ENCODE peak calls at places on chromosomes 11 and 22, in nine cellular contexts. F is GM12891, H is stomach, N is esophagus muscularis mucosa, Y is H1, L is Panc1, V is sigmoid colon, X is suprapubic skin, O is HCT116. P is an unnamed sample.

GRCh38 chr11:119320593-119321524 is 3.9 kb upstream of the MCAM start:
- DNase-seq in F (peak; percentile 86), H (peak; percentile 64), N (peak; percentile 92), Y (no peak), L (no peak), V (peak; percentile 92), X (peak; percentile 75), O (no peak), P (peak; percentile 72)

GRCh38 chr11:78586452-78587046 is 11.9 kb upstream of the NARS2 start:
- DNase-seq in F (no peak), H (no peak), N (no peak), Y (no peak), L (no peak), V (no peak), X (no peak), O (no peak), P (no peak)

GRCh38 chr11:116792144-116792868 is 627 bp upstream of the APOA5 start:
- DNase-seq in F (no peak), H (no peak), N (no peak), Y (no peak), L (no peak), V (no peak), X (no peak), O (no peak), P (no peak)

GRCh38 chr11:15665368-15665871 is 550.7 kb downstream of the INSC start:
- DNase-seq in F (no peak), H (no peak), N (no peak), Y (no peak), L (no peak), V (no peak), X (no peak), O (no peak), P (peak; percentile 14)

GRCh38 chr11:91230647-91231046 is 994.0 kb upstream of the FAT3 start:
- DNase-seq in F (no peak), H (no peak), N (no peak), Y (no peak), L (no peak), V (no peak), X (no peak), O (no peak), P (no peak)

GRCh38 chr11:91998466-91998865 is 226.2 kb upstream of the FAT3 start:
- DNase-seq in F (no peak), H (no peak), N (no peak), Y (no peak), L (no peak), V (no peak), X (no peak), O (no peak), P (no peak)

GRCh38 chr11:96038046-96038445 is 114.1 kb upstream of the MTMR2 start:
- DNase-seq in F (no peak), H (no peak), N (no peak), Y (no peak), L (no peak), V (no peak), X (no peak), O (no peak), P (no peak)

GRCh38 chr11:44815917-44816456 is 89.2 kb downstream of the TSPAN18 start:
- DNase-seq in F (no peak), H (no peak), N (no peak), Y (no peak), L (no peak), V (no peak), X (no peak), O (no peak), P (no peak)

GRCh38 chr11:90661233-90661632 is 438.4 kb upstream of the CHORDC1 start:
- DNase-seq in F (no peak), H (no peak), N (no peak), Y (no peak), L (no peak), V (no peak), X (no peak), O (no peak), P (no peak)

GRCh38 chr11:132607575-132607974 is 924.7 kb downstream of the OPCML start:
- DNase-seq in F (no peak), H (no peak), N (no peak), Y (no peak), L (no peak), V (no peak), X (no peak), O (no peak), P (no peak)

GRCh38 chr11:36258730-36259360 is 30.4 kb downstream of the COMMD9 start:
- DNase-seq in F (peak; percentile 22), H (peak; percentile 48), N (no peak), Y (peak; percentile 36), L (peak; percentile 27), V (peak; percentile 72), X (no peak), O (peak; percentile 36), P (peak; percentile 32)

GRCh38 chr11:60263434-60263833 is 17.0 kb upstream of the MS4A4A start:
- DNase-seq in F (no peak), H (no peak), N (no peak), Y (no peak), L (no peak), V (no peak), X (no peak), O (no peak), P (no peak)

GRCh38 chr11:34480339-34480738 is 33.3 kb downstream of the ELF5 start:
- DNase-seq in F (no peak), H (no peak), N (peak; percentile 50), Y (no peak), L (no peak), V (no peak), X (no peak), O (no peak), P (no peak)

GRCh38 chr11:125090816-125091215 is 20.6 kb downstream of the TMEM218 start:
- DNase-seq in F (no peak), H (no peak), N (no peak), Y (no peak), L (no peak), V (no peak), X (no peak), O (no peak), P (no peak)

GRCh38 chr22:24466831-24467249 is 28.3 kb upstream of the UPB1 start:
- DNase-seq in F (no peak), H (no peak), N (no peak), Y (no peak), L (no peak), V (no peak), X (no peak), O (peak; percentile 6), P (no peak)

GRCh38 chr22:24326266-24326665 is 55.6 kb downstream of the SPECC1L start:
- DNase-seq in F (no peak), H (no peak), N (no peak), Y (no peak), L (no peak), V (no peak), X (no peak), O (no peak), P (no peak)

GRCh38 chr11:2301631-2302272 is at the start of the genes C11orf21 and TSPAN32:
- DNase-seq in F (no peak), H (peak; percentile 69), N (peak; percentile 92), Y (no peak), L (no peak), V (no peak), X (peak; percentile 71), O (no peak), P (peak; percentile 57)

GRCh38 chr22:35604671-35605457 is 12.3 kb downstream of the MB start:
- DNase-seq in F (no peak), H (no peak), N (no peak), Y (no peak), L (no peak), V (no peak), X (no peak), O (no peak), P (no peak)

DNA sequence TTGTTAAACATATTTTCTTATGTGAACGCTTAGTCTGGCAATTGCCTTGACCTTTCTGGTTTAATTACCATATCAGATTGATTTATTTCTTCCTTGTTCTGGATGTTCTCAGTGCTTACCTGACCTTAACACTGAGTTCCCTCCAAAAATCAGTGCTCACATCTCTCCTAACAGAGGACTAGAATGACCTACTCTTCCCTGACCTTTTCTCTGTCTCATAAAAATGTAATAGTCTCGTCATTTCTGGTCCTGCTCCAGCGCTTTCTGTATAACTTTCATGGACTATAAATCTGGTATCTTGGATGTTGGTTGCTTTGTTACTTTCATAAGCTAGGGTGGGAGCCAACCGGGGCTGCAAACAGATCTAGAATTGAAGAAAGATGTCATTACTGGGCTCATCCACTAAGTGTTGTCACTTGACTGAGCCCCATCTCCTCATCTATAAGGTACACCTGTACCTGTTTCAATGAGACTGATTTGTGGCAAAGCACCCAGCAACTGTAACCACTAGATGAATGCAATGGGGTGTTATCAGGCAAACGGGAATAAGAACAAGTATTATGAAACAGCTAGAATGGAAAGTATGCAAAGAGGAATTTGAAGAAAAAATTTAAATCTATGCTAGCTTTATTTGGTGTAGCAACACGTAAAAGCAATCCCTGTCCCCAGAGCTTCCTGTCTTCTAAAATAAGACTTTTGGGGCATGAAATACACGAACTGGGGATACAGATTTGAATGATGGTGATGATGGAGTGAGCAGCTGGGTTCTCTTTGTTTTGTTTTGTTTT is 2.4 kb downstream of the FADS2 start:
- DNase-seq in F (no peak), H (no peak), N (no peak), Y (no peak), L (no peak), V (no peak), X (no peak), O (no peak), P (no peak)
- TF ChIP-seq POLR2AphosphoS5 in F (no peak), H (no peak), N (no peak), Y (no peak), L (no peak), V (no peak), X (no peak), O (no peak), P (no peak)

DNA sequence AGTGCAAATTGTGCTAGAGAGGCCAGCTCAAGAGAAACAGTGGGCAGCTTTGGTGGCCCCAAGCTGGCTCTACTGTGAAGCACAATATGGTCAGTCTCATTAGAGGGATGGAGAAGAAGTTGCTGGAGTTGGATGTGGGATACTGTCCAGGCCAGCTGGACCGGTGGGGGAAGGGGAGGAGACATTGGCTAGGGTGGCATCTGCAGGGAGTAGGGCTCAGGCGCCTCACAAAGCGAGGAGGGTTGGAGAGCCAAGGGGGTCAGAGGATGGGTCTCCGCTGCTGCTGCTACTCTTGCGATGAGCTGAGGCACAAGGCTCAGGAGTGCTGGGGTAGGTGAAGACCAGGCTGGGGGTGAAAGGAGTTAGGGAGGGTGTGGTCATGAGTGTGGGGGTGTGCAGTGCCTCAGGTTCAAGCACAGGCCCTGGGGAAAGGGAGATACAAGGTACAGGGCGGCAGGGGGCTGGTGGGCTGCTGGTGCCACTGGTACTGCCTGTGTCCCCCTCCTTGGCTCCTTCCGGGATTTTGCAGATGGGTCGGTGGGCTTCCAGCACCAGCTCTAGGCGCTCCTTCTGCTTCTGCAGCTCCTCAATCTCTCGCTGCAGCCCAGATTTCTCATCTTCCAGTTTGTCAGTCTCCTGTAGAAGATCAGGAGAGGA is 2.3 kb downstream of the CCDC85B start:
- DNase-seq in F (no peak), H (no peak), N (no peak), Y (no peak), L (no peak), V (no peak), X (no peak), O (no peak), P (no peak)
- TF ChIP-seq POLR2AphosphoS5 in F (no peak), H (no peak), N (no peak), Y (no peak), L (peak; percentile 70), V (no peak), X (no peak), O (no peak), P (no peak)

GRCh38 chr11:65487467-65488272 is 11.2 kb upstream of the MALAT1 start:
- DNase-seq in F (no peak), H (peak; percentile 98), N (peak; percentile 100), Y (peak; percentile 97), L (peak; percentile 96), V (peak; percentile 100), X (peak; percentile 99), O (peak; percentile 99), P (peak; percentile 95)
- TF ChIP-seq POLR2AphosphoS5 in F (no peak), H (peak; percentile 78), N (peak; percentile 98), Y (no peak), L (peak; percentile 13), V (peak; percentile 75), X (no peak), O (no peak), P (peak; percentile 48)

GRCh38 chr22:37308385-37309200 is 26.3 kb downstream of the CYTH4 start:
- DNase-seq in F (no peak), H (no peak), N (no peak), Y (no peak), L (no peak), V (no peak), X (no peak), O (no peak), P (no peak)
- TF ChIP-seq POLR2AphosphoS5 in F (no peak), H (no peak), N (no peak), Y (no peak), L (no peak), V (no peak), X (no peak), O (no peak), P (no peak)

P was measured in transverse colon.